ENCODE peak calls at places on chromosomes 1 and 21, in five cellular contexts. A is GM23338, G is H1, K is K562, I is GM12878. D is an unnamed sample.
A peak's percentile ranks its signal among the peaks of the same experiment; 100 is the strongest.

GRCh38 chr1:71621785-71622184 is 541.0 kb upstream of the ZRANB2 start:
- DNase-seq in K (no peak), G (no peak), A (no peak), I (no peak), D (no peak)

GRCh38 chr21:35559881-35560280 is 500.4 kb downstream of the SETD4 start:
- DNase-seq in A (no peak), G (no peak), K (no peak), I (no peak), D (no peak)

GRCh38 chr1:223846668-223847007 is 891 bp upstream of the TP53BP2 start:
- DNase-seq in A (peak; percentile 63), G (no peak), I (no peak), K (no peak), D (no peak)

GRCh38 chr1:29271724-29272123 is 35.4 kb downstream of the PTPRU start:
- DNase-seq in G (peak; percentile 73), K (no peak), I (no peak), A (peak; percentile 93), D (peak; percentile 79)

GRCh38 chr1:62686822-62687221 is 1.4 kb downstream of the DOCK7 start:
- DNase-seq in G (no peak), A (no peak), K (no peak), I (no peak), D (no peak)

GRCh38 chr1:238176441-238176840 is 285.7 kb upstream of the ZP4 start:
- DNase-seq in K (no peak), A (peak; percentile 21), I (no peak), G (no peak), D (no peak)

GRCh38 chr21:23463365-23463764 is 2143.9 kb downstream of the MRPL39 start:
- DNase-seq in K (no peak), I (no peak), A (no peak), G (no peak), D (no peak)

GRCh38 chr1:62879962-62880361 is 96.0 kb downstream of the ATG4C start:
- DNase-seq in G (no peak), A (no peak), K (no peak), I (no peak), D (no peak)

GRCh38 chr1:241518447-241519307 is 878 bp downstream of the FH start:
- DNase-seq in I (no peak), K (no peak), A (no peak), G (no peak), D (no peak)

GRCh38 chr1:236862615-236863211 is 67.6 kb downstream of the MTR start:
- DNase-seq in K (no peak), G (no peak), A (no peak), I (no peak), D (no peak)

GRCh38 chr1:110976089-110976488 is 12.4 kb upstream of the LRIF1 start:
- DNase-seq in I (no peak), K (no peak), G (no peak), A (no peak), D (no peak)

GRCh38 chr1:75796376-75797272 is at the start of gene MSH4:
- DNase-seq in A (peak; percentile 21), K (peak; percentile 32), G (no peak), I (no peak), D (no peak)

GRCh38 chr1:71987210-71987609 is 295.1 kb downstream of the NEGR1 start:
- DNase-seq in I (no peak), K (no peak), G (no peak), A (no peak), D (no peak)

GRCh38 chr1:62068978-62069377 is 125.7 kb upstream of the L1TD1 start:
- DNase-seq in I (no peak), G (no peak), K (no peak), A (no peak), D (no peak)

GRCh38 chr1:188295157-188295556 is 1466.4 kb downstream of the PLA2G4A start:
- DNase-seq in K (no peak), G (no peak), A (peak; percentile 12), I (no peak), D (no peak)

GRCh38 chr1:174968750-174969244 is 30.9 kb upstream of the CACYBP start:
- DNase-seq in K (no peak), G (no peak), I (peak; percentile 79), A (no peak), D (no peak)

GRCh38 chr1:12067900-12068821 is 5.1 kb downstream of the TNFRSF8 start:
- DNase-seq in A (peak; percentile 81), K (peak; percentile 54), G (peak; percentile 62), I (peak; percentile 91), D (peak; percentile 63)

GRCh38 chr1:54337928-54338327 is 68.3 kb downstream of the SSBP3 start:
- DNase-seq in G (no peak), A (no peak), K (no peak), I (no peak), D (no peak)

GRCh38 chr1:109950033-109950432 is 34.5 kb upstream of the AHCYL1 start:
- DNase-seq in G (no peak), A (no peak), K (no peak), I (no peak), D (no peak)

GRCh38 chr21:39159342-39160063 is 23.7 kb downstream of the PSMG1 start:
- DNase-seq in A (no peak), G (no peak), K (no peak), I (no peak), D (no peak)

GRCh38 chr1:14969006-14969405 is 184.5 kb upstream of the TMEM51 start:
- DNase-seq in G (no peak), I (no peak), A (no peak), K (no peak), D (no peak)

GRCh38 chr1:206503591-206504362 is 3.6 kb upstream of the RASSF5 start:
- DNase-seq in A (no peak), G (no peak), K (peak; percentile 79), I (peak; percentile 95), D (no peak)

GRCh38 chr21:25569711-25570110 is 37.6 kb downstream of the MRPL39 start:
- DNase-seq in I (no peak), G (no peak), A (no peak), K (no peak), D (no peak)

GRCh38 chr21:25577765-25578069 is 29.6 kb downstream of the MRPL39 start:
- DNase-seq in K (no peak), A (no peak), G (no peak), I (no peak), D (no peak)

GRCh38 chr21:25571726-25572121 is 35.6 kb downstream of the MRPL39 start:
- DNase-seq in A (no peak), K (no peak), G (no peak), I (no peak), D (no peak)

GRCh38 chr21:25572895-25573310 is 34.4 kb downstream of the MRPL39 start:
- DNase-seq in G (no peak), I (peak; percentile 78), A (no peak), K (no peak), D (no peak)

DNA sequence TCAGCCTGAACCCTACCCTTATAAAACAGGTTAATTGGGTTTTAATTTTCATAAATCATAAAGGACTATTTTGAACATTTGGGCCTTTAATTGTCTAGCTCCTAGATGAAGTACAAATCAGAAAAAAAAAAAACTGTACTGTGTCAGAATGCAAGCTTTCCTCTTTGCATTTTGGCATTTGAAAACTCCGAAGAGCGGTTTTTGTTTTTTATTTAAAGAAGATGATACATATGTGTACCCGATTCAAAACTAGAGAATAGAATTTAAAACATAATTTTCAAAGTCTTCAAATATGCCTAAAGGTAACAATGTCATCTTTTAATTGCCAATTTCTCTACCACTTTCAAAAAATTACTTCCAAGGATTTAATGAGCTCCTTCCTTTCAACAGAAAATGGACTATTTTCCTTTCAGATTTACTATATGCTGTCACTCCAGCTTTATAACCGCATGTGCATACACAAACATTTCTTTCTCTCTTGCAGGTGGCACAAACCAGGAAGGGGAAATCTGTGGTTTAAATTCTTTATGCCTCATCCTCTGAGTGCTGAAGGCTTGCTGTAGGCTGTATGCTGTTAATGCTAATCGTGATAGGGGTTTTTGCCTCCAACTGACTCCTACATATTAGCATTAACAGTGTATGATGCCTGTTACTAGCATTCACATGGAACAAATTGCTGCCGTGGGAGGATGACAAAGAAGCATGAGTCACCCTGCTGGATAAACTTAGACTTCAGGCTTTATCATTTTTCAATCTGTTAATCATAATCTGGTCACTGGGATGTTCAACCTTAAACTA is 33.7 kb downstream of the MRPL39 start:
- DNase-seq in G (no peak), A (no peak), I (peak; percentile 81), K (peak; percentile 23), D (no peak)
- TF ChIP-seq CREB1 in G (no peak), A (no peak), I (no peak), K (no peak), D (no peak)

GRCh38 chr1:200905411-200906052 is 10.8 kb downstream of the INAVA start:
- DNase-seq in G (no peak), A (no peak), K (no peak), I (no peak), D (no peak)
- TF ChIP-seq CREB1 in G (no peak), A (no peak), K (no peak), I (no peak), D (no peak)

GRCh38 chr1:177411371-177411770 is 240.6 kb downstream of the BRINP2 start:
- DNase-seq in G (no peak), I (no peak), K (no peak), A (no peak), D (no peak)
- TF ChIP-seq CREB1 in G (no peak), I (no peak), K (no peak), A (no peak), D (no peak)

GRCh38 chr21:46081862-46082637 is 15.9 kb upstream of the COL6A2 start:
- DNase-seq in G (no peak), A (no peak), K (no peak), I (no peak), D (no peak)
- TF ChIP-seq CREB1 in G (no peak), A (no peak), K (no peak), I (no peak), D (no peak)

GRCh38 chr1:98049370-98050115 is 128.7 kb upstream of the DPYD start:
- DNase-seq in A (peak; percentile 51), I (no peak), G (no peak), K (no peak), D (peak; percentile 36)
- TF ChIP-seq CREB1 in A (no peak), I (no peak), G (no peak), K (no peak), D (no peak)